ENCODE peak calls at places on chromosome 6, in ten cellular contexts. J is GDM1; E is RKO; V is T-cell; R is stimulated activated CD4-positive, alpha-beta T cell treated with anti-CD3 and anti-CD28 coated beads, Interleukin-4, amount 100 ng/mL, for 24 hours; Y is stomach; U is neuronal stem cell; D is endothelial cell; I is transverse colon; L is NCI-H1436. T is an unnamed sample.

GRCh38 chr6:151022492-151022891 is 157.0 kb downstream of the MTHFD1L start:
- DNase-seq in U (no peak), V (no peak), L (no peak), J (no peak), R (no peak), D (no peak), I (no peak), E (no peak), Y (no peak), T (no peak)

GRCh38 chr6:118881440-118882313 is 12.3 kb upstream of the ASF1A start:
- DNase-seq in I (no peak), Y (no peak), E (no peak), R (no peak), U (no peak), D (no peak), L (no peak), J (no peak), V (no peak), T (no peak)

GRCh38 chr6:147821266-147821665 is 312.8 kb downstream of the SAMD5 start:
- DNase-seq in D (no peak), E (no peak), U (peak; percentile 24), I (no peak), R (no peak), J (no peak), V (no peak), Y (no peak), L (no peak), T (no peak)

GRCh38 chr6:25138024-25138696 is 141.0 kb upstream of the CARMIL1 start:
- DNase-seq in Y (peak; percentile 51), R (peak; percentile 70), D (no peak), E (no peak), V (peak; percentile 43), J (peak; percentile 76), L (peak; percentile 13), U (no peak), I (peak; percentile 70), T (peak; percentile 68)

GRCh38 chr6:151377095-151377494 is 14.3 kb downstream of the ZBTB2 start:
- DNase-seq in E (no peak), Y (no peak), D (no peak), V (no peak), R (no peak), L (no peak), J (no peak), U (no peak), I (no peak), T (no peak)

GRCh38 chr6:107730106-107730505 is 94.0 kb downstream of the SCML4 start:
- DNase-seq in L (no peak), V (peak; percentile 55), Y (no peak), D (no peak), E (no peak), R (peak; percentile 57), I (peak; percentile 22), J (no peak), U (no peak), T (peak; percentile 57)

GRCh38 chr6:28838634-28839442 is 84.9 kb downstream of the TRIM27 start:
- DNase-seq in V (peak; percentile 67), D (peak; percentile 92), U (peak; percentile 86), I (peak; percentile 86), Y (peak; percentile 77), J (peak; percentile 70), L (peak; percentile 75), E (peak; percentile 93), R (peak; percentile 92), T (peak; percentile 86)

GRCh38 chr6:132199343-132199742 is 201.9 kb downstream of the MOXD1 start:
- DNase-seq in E (no peak), J (no peak), Y (no peak), R (no peak), I (no peak), U (no peak), V (no peak), L (no peak), D (no peak), T (no peak)

GRCh38 chr6:85459224-85459901 is 9.5 kb downstream of the NT5E start:
- DNase-seq in R (no peak), U (no peak), Y (no peak), I (no peak), D (no peak), V (no peak), E (no peak), J (no peak), L (no peak), T (no peak)

GRCh38 chr6:16759181-16759645 is 2.0 kb downstream of the ATXN1 start:
- DNase-seq in U (no peak), D (peak; percentile 8), E (no peak), R (no peak), I (no peak), L (no peak), V (no peak), Y (no peak), J (no peak), T (no peak)

GRCh38 chr6:45613678-45614077 is 235.9 kb upstream of the SUPT3H start:
- DNase-seq in R (no peak), Y (no peak), L (no peak), E (no peak), J (no peak), V (no peak), I (peak; percentile 34), U (no peak), D (no peak), T (no peak)

GRCh38 chr6:170096803-170097504 is 193.9 kb downstream of the DLL1 start:
- DNase-seq in E (no peak), D (peak; percentile 1), L (no peak), J (no peak), V (no peak), R (peak; percentile 2), U (no peak), I (no peak), Y (peak; percentile 15), T (no peak)

GRCh38 chr6:35544748-35545361 is 32.2 kb upstream of the TULP1 start:
- DNase-seq in L (no peak), J (no peak), D (no peak), V (no peak), U (no peak), E (no peak), Y (no peak), I (no peak), R (no peak), T (no peak)

GRCh38 chr6:56803594-56803993 is 151.3 kb upstream of the BEND6 start:
- DNase-seq in V (no peak), I (no peak), R (no peak), D (no peak), J (no peak), L (no peak), E (no peak), Y (no peak), U (peak; percentile 18), T (no peak)

GRCh38 chr6:166598441-166599138 is 12.1 kb upstream of the RAMACL start:
- DNase-seq in E (peak; percentile 2), L (no peak), D (peak; percentile 42), Y (no peak), U (no peak), V (no peak), I (no peak), J (no peak), R (no peak), T (no peak)

GRCh38 chr6:49606696-49607390 is 29.8 kb downstream of the RHAG start:
- DNase-seq in I (peak; percentile 23), Y (no peak), D (peak; percentile 23), L (peak; percentile 90), U (peak; percentile 53), J (peak; percentile 56), R (peak; percentile 6), V (no peak), E (peak; percentile 89), T (no peak)

GRCh38 chr6:36314221-36315014 is 22.3 kb downstream of the BNIP5 start:
- DNase-seq in U (no peak), R (no peak), J (no peak), V (no peak), I (no peak), L (peak; percentile 41), Y (no peak), D (no peak), E (peak; percentile 46), T (no peak)

GRCh38 chr6:158153576-158153975 is 14.5 kb downstream of the SERAC1 start:
- DNase-seq in V (no peak), J (no peak), U (no peak), L (no peak), I (no peak), E (no peak), Y (no peak), R (no peak), D (no peak), T (no peak)

GRCh38 chr6:101722991-101723579 is 329.6 kb downstream of the GRIK2 start:
- DNase-seq in V (no peak), L (no peak), U (no peak), Y (no peak), D (no peak), R (no peak), E (peak; percentile 50), I (no peak), J (no peak), T (no peak)

GRCh38 chr6:148466158-148466557 is 123.5 kb downstream of the SASH1 start:
- DNase-seq in R (no peak), V (no peak), D (no peak), J (no peak), Y (no peak), I (no peak), E (no peak), L (no peak), U (no peak), T (no peak)

GRCh38 chr6:158648682-158649131 is 1.1 kb upstream of the SYTL3 start:
- DNase-seq in R (peak; percentile 40), V (no peak), U (no peak), D (no peak), Y (peak; percentile 7), L (no peak), J (no peak), E (peak; percentile 83), I (no peak), T (peak; percentile 32)

GRCh38 chr6:141610741-141611140 is 522.0 kb upstream of the GJE1 start:
- DNase-seq in I (no peak), E (no peak), L (no peak), R (no peak), D (no peak), Y (no peak), J (no peak), U (no peak), V (no peak), T (no peak)

GRCh38 chr6:72425003-72425681 is 196.7 kb upstream of the KCNQ5 start:
- DNase-seq in D (no peak), J (no peak), V (no peak), R (no peak), U (no peak), Y (no peak), E (no peak), L (no peak), I (no peak), T (no peak)

GRCh38 chr6:75208564-75209431 is 2.9 kb upstream of the COL12A1 start:
- DNase-seq in L (peak; percentile 66), D (peak; percentile 90), R (peak; percentile 86), I (peak; percentile 88), U (peak; percentile 86), V (peak; percentile 68), Y (peak; percentile 85), E (peak; percentile 73), J (peak; percentile 39), T (peak; percentile 84)

GRCh38 chr6:84860954-84861353 is 96.6 kb upstream of the TBX18 start:
- DNase-seq in L (no peak), E (no peak), D (no peak), I (no peak), V (no peak), Y (no peak), J (no peak), R (no peak), U (no peak), T (no peak)

GRCh38 chr6:32192608-32193039 is at the start of gene GPSM3:
- DNase-seq in L (no peak), E (no peak), I (peak; percentile 78), Y (peak; percentile 54), V (peak; percentile 56), U (no peak), D (peak; percentile 52), R (peak; percentile 58), J (peak; percentile 79), T (peak; percentile 47)

GRCh38 chr6:12311106-12311505 is 20.9 kb downstream of the EDN1 start:
- DNase-seq in U (no peak), J (no peak), Y (no peak), L (no peak), R (no peak), D (no peak), I (no peak), V (no peak), E (no peak), T (no peak)

GRCh38 chr6:4714961-4715501 is 61.2 kb upstream of the CDYL start:
- DNase-seq in L (no peak), R (no peak), V (no peak), U (no peak), J (no peak), E (no peak), Y (no peak), D (no peak), I (no peak), T (no peak)

T was measured in activated naive CD4-positive, alpha-beta T cell treated with Interleukin-2 at 50 U/mL for 16 hours.